ENCODE peak calls at places on chromosomes 11 and 22, in four cellular contexts. H, D, K and Q are unnamed samples.

GRCh38 chr11:46912526-46913150 is 5.7 kb downstream of the LRP4 start:
- DNase-seq in H (no peak), D (peak), K (no peak), Q (no peak)

GRCh38 chr22:34592341-34592740 is 473.6 kb upstream of the ISX start:
- DNase-seq in H (no peak), D (no peak), K (no peak), Q (no peak)

GRCh38 chr11:72599325-72600117 is 74.7 kb downstream of the PDE2A start:
- DNase-seq in H (no peak), D (no peak), K (no peak), Q (no peak)

GRCh38 chr11:29676993-29677392 is 339.8 kb downstream of the KCNA4 start:
- DNase-seq in H (no peak), D (no peak), K (no peak), Q (no peak)

GRCh38 chr11:8257003-8257664 is 6.5 kb downstream of the LMO1 start:
- DNase-seq in H (no peak), D (no peak), K (peak), Q (no peak)

GRCh38 chr11:121422675-121423074 is 29.4 kb upstream of the SORL1 start:
- DNase-seq in H (no peak), D (no peak), K (no peak), Q (no peak)

GRCh38 chr11:30876656-30877371 is 290.7 kb upstream of the MPPED2 start:
- DNase-seq in H (no peak), D (no peak), K (no peak), Q (no peak)

GRCh38 chr11:23236846-23237550 is 376.7 kb upstream of the CCDC179 start:
- DNase-seq in H (peak), D (no peak), K (no peak), Q (no peak)

GRCh38 chr11:119509277-119509841 is 86.4 kb upstream of the THY1 start:
- DNase-seq in H (no peak), D (no peak), K (no peak), Q (no peak)

GRCh38 chr11:47407746-47408590 is at the start of gene SLC39A13:
- DNase-seq in H (peak), D (peak), K (peak), Q (peak)

GRCh38 chr11:45094958-45095690 is 51.3 kb upstream of the PRDM11 start:
- DNase-seq in H (no peak), D (no peak), K (no peak), Q (no peak)

GRCh38 chr11:75691804-75692203 is 23.0 kb upstream of the MAP6 start:
- DNase-seq in H (no peak), D (no peak), K (no peak), Q (no peak)

GRCh38 chr11:126431401-126432064 is 76.0 kb downstream of the ST3GAL4 start:
- DNase-seq in H (no peak), D (no peak), K (no peak), Q (peak)

GRCh38 chr11:60625262-60625661 is 74.2 kb upstream of the MS4A8 start:
- DNase-seq in H (no peak), D (peak), K (no peak), Q (no peak)

GRCh38 chr11:11076276-11076675 is 218.4 kb upstream of the ZBED5 start:
- DNase-seq in H (no peak), D (no peak), K (no peak), Q (no peak)

GRCh38 chr11:124672531-124673215 is 866 bp downstream of the SIAE start:
- DNase-seq in H (no peak), D (peak), K (no peak), Q (no peak)

GRCh38 chr11:124676386-124676785 is 2.7 kb downstream of the SPA17 start:
- DNase-seq in H (no peak), D (no peak), K (peak), Q (peak)

GRCh38 chr11:124673333-124674167 is at the start of the genes SIAE and SPA17:
- DNase-seq in H (peak), D (peak), K (peak), Q (peak)

GRCh38 chr11:124674571-124674970 is 867 bp downstream of the SPA17 start:
- DNase-seq in H (no peak), D (no peak), K (no peak), Q (no peak)

DNA sequence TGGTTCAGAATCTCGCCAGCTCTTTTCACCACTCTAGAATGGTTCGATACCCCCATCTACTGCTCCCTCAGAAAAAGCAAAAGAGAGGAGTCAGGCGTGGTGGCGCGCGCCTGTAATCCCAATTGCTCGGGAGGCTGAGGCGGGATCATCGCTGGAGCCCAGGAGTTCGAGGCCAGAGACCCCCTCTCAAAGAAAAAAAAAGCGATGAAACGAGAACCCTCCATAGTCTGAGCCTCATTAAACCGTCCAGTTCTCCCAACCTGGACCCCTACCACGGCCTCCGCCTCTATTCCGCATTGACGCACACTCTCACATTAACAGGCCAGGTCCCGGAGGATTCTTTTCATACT is 439 bp downstream of the SPA17 start:
- DNase-seq in H (no peak), D (no peak), K (no peak), Q (no peak)
- H3K27ac ChIP-seq in H (peak), D (peak), K (peak), Q (peak)

DNA sequence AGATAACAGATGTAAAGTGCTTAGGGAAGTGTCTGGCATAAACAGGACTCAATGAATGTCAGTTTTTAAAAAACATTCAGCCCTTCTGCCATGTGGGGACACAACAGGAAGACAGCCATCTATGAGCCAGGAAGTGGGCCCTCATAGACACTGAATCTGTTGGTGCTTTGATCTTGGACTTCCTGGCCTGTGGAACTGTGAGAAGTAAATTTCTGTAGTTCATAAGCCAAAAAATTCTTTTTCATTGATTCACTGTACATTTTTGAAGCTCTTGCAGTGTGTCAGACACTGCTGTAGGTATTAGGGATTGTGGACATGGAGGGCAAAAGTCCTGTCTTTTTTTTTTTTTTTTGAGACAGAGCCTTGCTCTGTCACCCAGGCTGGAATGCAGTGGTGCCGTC is 188.6 kb downstream of the HIPK3 start:
- DNase-seq in H (no peak), D (no peak), K (no peak), Q (no peak)
- H3K27ac ChIP-seq in H (no peak), D (peak), K (no peak), Q (no peak)

DNA sequence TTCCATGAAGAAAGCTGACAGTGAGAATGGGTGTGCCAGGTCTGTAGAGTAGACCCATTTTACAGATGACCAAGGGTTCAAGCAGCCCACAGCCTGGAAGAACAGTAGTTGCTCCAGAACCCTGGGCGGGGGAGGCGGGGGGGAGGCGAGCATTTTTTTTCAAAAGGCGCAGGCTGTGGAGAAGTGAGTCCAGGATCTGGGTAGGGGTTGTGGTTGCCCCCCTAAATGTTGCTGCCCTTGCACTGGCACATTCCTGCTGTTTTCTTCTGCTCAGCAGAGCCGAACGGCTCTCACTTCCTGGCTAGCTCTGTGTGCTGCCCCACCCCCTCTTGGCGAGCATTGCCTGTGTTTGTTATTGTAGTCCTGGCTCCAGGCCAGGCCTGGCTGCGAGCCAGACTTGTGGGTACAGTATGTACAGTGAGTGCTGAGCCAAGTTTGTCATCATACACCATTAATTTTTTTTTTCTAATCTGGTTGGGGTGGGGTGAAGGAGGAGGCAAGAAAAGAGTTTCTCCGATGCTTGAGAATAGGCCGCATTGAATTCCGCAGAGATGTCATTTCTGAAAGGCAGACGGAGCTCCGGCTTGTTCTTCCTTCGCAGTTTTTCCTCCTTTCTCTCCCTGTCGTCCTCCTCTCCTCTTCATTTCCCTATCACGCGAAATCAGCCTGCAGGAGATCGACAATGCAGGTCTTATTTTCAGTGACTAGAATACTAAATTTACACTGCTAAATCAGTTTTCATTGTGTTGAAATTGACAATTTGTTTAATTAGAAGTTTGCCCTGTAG is 100.5 kb downstream of the ZBTB16 start:
- DNase-seq in H (peak), D (peak), K (peak), Q (peak)
- H3K27ac ChIP-seq in H (peak), D (no peak), K (peak), Q (peak)

GRCh38 chr11:82790723-82791487 is 57.2 kb upstream of the FAM181B start:
- DNase-seq in H (no peak), D (peak), K (no peak), Q (peak)
- H3K27ac ChIP-seq in H (no peak), D (peak), K (no peak), Q (no peak)

DNA sequence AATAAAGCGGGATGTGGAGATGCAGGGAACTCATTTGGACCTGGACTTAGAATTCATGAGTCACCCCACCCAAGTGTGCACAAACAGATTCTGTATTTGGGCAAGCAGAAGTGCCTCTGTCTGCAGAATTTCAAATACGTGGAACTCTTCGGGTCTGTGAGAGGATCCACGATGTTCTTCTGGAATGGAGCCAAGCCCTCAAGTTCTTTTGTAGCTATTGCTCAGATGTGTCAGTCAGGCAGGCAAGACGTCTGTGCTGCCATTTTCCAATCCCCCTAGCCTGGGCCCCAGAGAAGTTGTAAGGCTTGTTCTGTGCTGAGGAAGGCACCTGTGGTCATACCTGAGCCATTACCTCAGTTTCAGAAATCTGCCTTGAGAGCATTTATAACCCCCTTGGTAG is 132.8 kb upstream of the RASSF10 start:
- DNase-seq in H (no peak), D (no peak), K (no peak), Q (no peak)
- H3K27ac ChIP-seq in H (no peak), D (no peak), K (no peak), Q (no peak)

GRCh38 chr22:49449377-49449776 is 378.3 kb downstream of the BRD1 start:
- DNase-seq in H (no peak), D (no peak), K (no peak), Q (no peak)

GRCh38 chr22:49449811-49450386 is 377.8 kb downstream of the BRD1 start:
- DNase-seq in H (no peak), D (no peak), K (no peak), Q (no peak)

GRCh38 chr22:49450521-49450920 is 377.2 kb downstream of the BRD1 start:
- DNase-seq in H (no peak), D (no peak), K (no peak), Q (no peak)

GRCh38 chr22:49452362-49452946 is 375.2 kb downstream of the BRD1 start:
- DNase-seq in H (no peak), D (no peak), K (no peak), Q (no peak)

GRCh38 chr22:49451070-49451840 is 376.4 kb downstream of the BRD1 start:
- DNase-seq in H (no peak), D (no peak), K (no peak), Q (no peak)
- H3K27ac ChIP-seq in H (no peak), D (no peak), K (no peak), Q (no peak)

GRCh38 chr11:12169822-12170221 is 59.4 kb downstream of the MICAL2 start:
- DNase-seq in H (no peak), D (no peak), K (peak), Q (peak)

GRCh38 chr11:12168114-12168513 is 57.7 kb downstream of the MICAL2 start:
- DNase-seq in H (no peak), D (no peak), K (no peak), Q (no peak)

GRCh38 chr11:12166299-12167092 is 56.1 kb downstream of the MICAL2 start:
- DNase-seq in H (no peak), D (no peak), K (no peak), Q (no peak)

GRCh38 chr11:12165237-12165875 is 55.0 kb downstream of the MICAL2 start:
- DNase-seq in H (no peak), D (no peak), K (peak), Q (no peak)

DNA sequence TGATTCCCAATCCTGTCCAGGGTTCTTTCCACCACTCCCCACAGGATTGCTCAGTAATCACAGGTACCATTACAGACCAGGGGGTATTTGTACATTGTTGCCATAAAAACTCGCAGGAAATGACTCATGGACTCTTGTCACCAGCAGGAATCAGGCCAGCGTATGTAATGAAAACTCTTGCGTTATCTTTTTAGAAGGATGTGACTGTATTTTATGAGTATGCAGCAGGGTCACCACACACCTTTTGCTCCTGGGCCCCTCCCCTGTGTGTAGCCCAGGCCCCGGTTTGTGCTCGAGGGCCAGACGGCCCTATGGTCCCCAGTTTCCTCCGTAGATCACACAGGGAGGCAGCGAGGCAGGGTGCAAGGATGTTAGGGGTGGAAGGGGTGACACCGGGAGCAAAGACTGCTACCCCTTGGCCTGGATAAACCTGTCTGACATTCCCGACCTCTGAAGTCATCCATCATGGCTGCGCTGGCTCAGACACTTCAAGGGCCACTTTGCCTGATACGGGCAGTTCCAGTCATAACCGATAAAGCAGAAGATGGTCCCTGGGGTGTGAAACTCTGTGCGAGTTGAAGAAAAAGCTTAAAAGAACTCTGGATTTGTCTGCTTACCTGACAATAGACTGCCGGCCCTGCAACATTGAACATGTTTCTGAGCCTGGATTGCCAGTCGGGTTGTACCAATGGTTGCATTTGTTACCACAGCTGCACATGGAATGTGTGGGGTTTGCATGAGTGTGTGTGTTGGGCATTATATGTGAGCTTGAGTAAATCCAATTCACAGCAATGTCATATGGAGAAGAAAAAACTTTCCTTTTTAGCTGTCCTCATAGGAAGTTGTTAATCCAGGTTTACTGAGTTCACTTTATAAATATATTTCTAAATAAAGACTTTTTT is 57.0 kb downstream of the MICAL2 start:
- DNase-seq in H (peak), D (no peak), K (peak), Q (no peak)
- H3K27ac ChIP-seq in H (peak), D (peak), K (peak), Q (peak)

GRCh38 chr22:36369004-36369921 is 18.5 kb downstream of the MYH9 start:
- DNase-seq in H (no peak), D (no peak), K (no peak), Q (no peak)
- H3K27ac ChIP-seq in H (peak), D (peak), K (peak), Q (peak)

GRCh38 chr11:68213555-68214172 is 568 bp upstream of the KMT5B start:
- DNase-seq in H (peak), D (peak), K (peak), Q (peak)

GRCh38 chr11:68214173-68215086 is 1.3 kb upstream of the KMT5B start:
- DNase-seq in H (no peak), D (peak), K (no peak), Q (peak)

GRCh38 chr11:68215524-68216170 is 2.6 kb upstream of the KMT5B start:
- DNase-seq in H (no peak), D (peak), K (no peak), Q (no peak)

GRCh38 chr11:68215087-68215445 is 2.0 kb upstream of the KMT5B start:
- DNase-seq in H (no peak), D (peak), K (no peak), Q (peak)

GRCh38 chr11:68216171-68216938 is 3.3 kb upstream of the KMT5B start:
- DNase-seq in H (no peak), D (no peak), K (no peak), Q (peak)
- H3K27ac ChIP-seq in H (peak), D (no peak), K (no peak), Q (peak)